ENCODE peak calls at places on chromosomes 1 and 21, in seven cellular contexts. Z, M, A, P, E, C and D are unnamed samples.

GRCh38 chr1:22801753-22802152 is 91.1 kb downstream of the EPHB2 start:
- DNase-seq in Z (no peak), M (no peak), A (no peak), P (no peak), E (no peak), C (no peak), D (no peak)

GRCh38 chr1:73635021-73635420 is 563.0 kb downstream of the LRRIQ3 start:
- DNase-seq in Z (no peak), M (no peak), A (no peak), P (no peak), E (no peak), C (no peak), D (no peak)

GRCh38 chr1:46471885-46472502 is 17.6 kb upstream of the DMBX1 start:
- DNase-seq in Z (no peak), M (no peak), A (no peak), P (no peak), E (no peak), C (no peak), D (no peak)

GRCh38 chr1:216190438-216190837 is 232.8 kb downstream of the USH2A start:
- DNase-seq in Z (no peak), M (no peak), A (no peak), P (no peak), E (no peak), C (no peak), D (no peak)

GRCh38 chr1:31535561-31535960 is 40.8 kb upstream of the TINAGL1 start:
- DNase-seq in Z (no peak), M (no peak), A (no peak), P (no peak), E (no peak), C (peak; percentile 9), D (no peak)

GRCh38 chr1:226577401-226578180 is 29.0 kb downstream of the STUM start:
- DNase-seq in Z (no peak), M (no peak), A (no peak), P (no peak), E (no peak), C (no peak), D (no peak)

GRCh38 chr1:175188936-175189335 is 3.6 kb downstream of the KIAA0040 start:
- DNase-seq in Z (no peak), M (no peak), A (peak; percentile 92), P (no peak), E (no peak), C (no peak), D (no peak)

GRCh38 chr1:150106331-150106730 is 38.8 kb downstream of the VPS45 start:
- DNase-seq in Z (no peak), M (no peak), A (no peak), P (no peak), E (no peak), C (peak; percentile 65), D (no peak)

GRCh38 chr21:46100426-46100825 is 2.5 kb downstream of the COL6A2 start:
- DNase-seq in Z (no peak), M (no peak), A (no peak), P (no peak), E (no peak), C (peak; percentile 71), D (no peak)